ENCODE peak calls at places on chromosomes 1 and 21, in five cellular contexts. R is T-cell, C is T-helper 1 cell, D is HT-29, O is astrocyte of the cerebellum. T is an unnamed sample.

GRCh38 chr21:42997053-42997452 is 22.7 kb downstream of the PKNOX1 start:
- DNase-seq in C (no peak), O (peak), D (no peak), R (no peak), T (no peak)

GRCh38 chr1:228392111-228392936 is 14.3 kb downstream of the TRIM11 start:
- DNase-seq in R (no peak), O (no peak), D (no peak), C (no peak), T (no peak)

GRCh38 chr1:184615301-184615700 is 139.4 kb downstream of the EDEM3 start:
- DNase-seq in R (no peak), C (no peak), O (no peak), D (no peak), T (no peak)

GRCh38 chr1:109877320-109877771 is 33.3 kb upstream of the CSF1 start:
- DNase-seq in R (no peak), D (no peak), O (peak), C (no peak), T (no peak)

GRCh38 chr1:59521456-59521855 is 224.6 kb downstream of the FGGY start:
- DNase-seq in O (no peak), C (no peak), R (no peak), D (no peak), T (no peak)

GRCh38 chr1:192474080-192474683 is 101.4 kb upstream of the RGS1 start:
- DNase-seq in O (no peak), R (no peak), C (no peak), D (peak), T (no peak)

GRCh38 chr1:161803181-161803580 is 37.1 kb downstream of the ATF6 start:
- DNase-seq in D (no peak), O (no peak), C (no peak), R (no peak), T (no peak)

GRCh38 chr1:91697322-91698260 is 188.4 kb downstream of the TGFBR3 start:
- DNase-seq in D (no peak), R (peak), O (peak), C (no peak), T (peak)

GRCh38 chr1:178438432-178438831 is 58.3 kb downstream of the CLEC20A start:
- DNase-seq in D (no peak), O (no peak), R (no peak), C (no peak), T (no peak)

GRCh38 chr1:244242446-244242845 is 191.4 kb downstream of the ZBTB18 start:
- DNase-seq in R (no peak), D (no peak), C (no peak), O (no peak), T (no peak)

GRCh38 chr1:78830321-78830720 is 176.2 kb downstream of the ADGRL4 start:
- DNase-seq in C (no peak), D (no peak), R (no peak), O (no peak), T (no peak)

GRCh38 chr1:115839706-115840095 is 1.2 kb downstream of the NHLH2 start:
- DNase-seq in C (no peak), O (no peak), R (no peak), D (no peak), T (no peak)

GRCh38 chr1:45679123-45679522 is 7.2 kb downstream of the GPBP1L1 start:
- DNase-seq in R (no peak), O (no peak), D (no peak), C (no peak), T (no peak)

GRCh38 chr1:230381049-230381467 is 45.1 kb downstream of the PGBD5 start:
- DNase-seq in D (no peak), C (no peak), O (no peak), R (no peak), T (no peak)

GRCh38 chr1:32351077-32351858 is 11.0 kb downstream of the FAM229A start:
- DNase-seq in D (peak), C (peak), R (peak), O (peak), T (peak)

GRCh38 chr1:204320413-204320812 is 39.3 kb downstream of the PLEKHA6 start:
- DNase-seq in D (no peak), C (no peak), R (no peak), O (no peak), T (no peak)

GRCh38 chr1:59552001-59552400 is 255.1 kb downstream of the FGGY start:
- DNase-seq in D (no peak), C (no peak), O (no peak), R (no peak), T (no peak)

GRCh38 chr1:163231385-163231784 is 28.7 kb upstream of the RGS5 start:
- DNase-seq in D (no peak), R (no peak), C (no peak), O (peak), T (no peak)

GRCh38 chr21:35603471-35603870 is 456.9 kb downstream of the SETD4 start:
- DNase-seq in R (no peak), D (no peak), C (no peak), O (no peak), T (no peak)

GRCh38 chr1:240595476-240595875 is 16.5 kb downstream of the GREM2 start:
- DNase-seq in D (no peak), C (no peak), O (no peak), R (no peak), T (no peak)

GRCh38 chr1:61058477-61059245 is 23.7 kb upstream of the NFIA start:
- DNase-seq in D (no peak), O (no peak), C (no peak), R (no peak), T (no peak)